ENCODE peak calls at places on chromosomes 1 and 21, in seven cellular contexts. One of them, this sample, is unnamed.

GRCh38 chr21:33789697-33790096 is 125.9 kb downstream of the ATP5PO start:
- DNase-seq in activated CD4-positive, alpha-beta T cell treated with anti-CD3 and anti-CD28 coated beads, Interleukin-2, amount 10 ng/mL, durations not matched to agents 7 days and 5 days: no peak
- DNase-seq in AG04450: no peak
- DNase-seq in activated naive CD4-positive, alpha-beta T cell: no peak
- DNase-seq in PC-3: no peak
- DNase-seq in brain microvascular endothelial cell: no peak
- DNase-seq in NCI-H446: no peak
- DNase-seq in this sample: no peak

GRCh38 chr21:36188081-36188681 is 31.6 kb downstream of the DOP1B start:
- DNase-seq in activated CD4-positive, alpha-beta T cell treated with anti-CD3 and anti-CD28 coated beads, Interleukin-2, amount 10 ng/mL, durations not matched to agents 7 days and 5 days: no peak
- DNase-seq in AG04450: no peak
- DNase-seq in activated naive CD4-positive, alpha-beta T cell: no peak
- DNase-seq in PC-3: peak; percentile 85
- DNase-seq in brain microvascular endothelial cell: no peak
- DNase-seq in NCI-H446: no peak
- DNase-seq in this sample: no peak

GRCh38 chr1:221794079-221794670 is 52.3 kb upstream of the DUSP10 start:
- DNase-seq in activated CD4-positive, alpha-beta T cell treated with anti-CD3 and anti-CD28 coated beads, Interleukin-2, amount 10 ng/mL, durations not matched to agents 7 days and 5 days: no peak
- DNase-seq in AG04450: peak; percentile 23
- DNase-seq in activated naive CD4-positive, alpha-beta T cell: no peak
- DNase-seq in PC-3: no peak
- DNase-seq in brain microvascular endothelial cell: no peak
- DNase-seq in NCI-H446: no peak
- DNase-seq in this sample: peak; percentile 76

GRCh38 chr1:20390589-20391331 is 95.2 kb downstream of the CAMK2N1 start:
- DNase-seq in activated CD4-positive, alpha-beta T cell treated with anti-CD3 and anti-CD28 coated beads, Interleukin-2, amount 10 ng/mL, durations not matched to agents 7 days and 5 days: no peak
- DNase-seq in AG04450: no peak
- DNase-seq in activated naive CD4-positive, alpha-beta T cell: no peak
- DNase-seq in PC-3: peak; percentile 34
- DNase-seq in brain microvascular endothelial cell: no peak
- DNase-seq in NCI-H446: no peak
- DNase-seq in this sample: peak; percentile 25

GRCh38 chr1:2508180-2508579 is 18.2 kb downstream of the PANK4 start:
- DNase-seq in activated CD4-positive, alpha-beta T cell treated with anti-CD3 and anti-CD28 coated beads, Interleukin-2, amount 10 ng/mL, durations not matched to agents 7 days and 5 days: no peak
- DNase-seq in AG04450: no peak
- DNase-seq in activated naive CD4-positive, alpha-beta T cell: no peak
- DNase-seq in PC-3: no peak
- DNase-seq in brain microvascular endothelial cell: no peak
- DNase-seq in NCI-H446: no peak
- DNase-seq in this sample: no peak

GRCh38 chr1:24118410-24119242 is 6.7 kb upstream of the MYOM3 start:
- DNase-seq in activated CD4-positive, alpha-beta T cell treated with anti-CD3 and anti-CD28 coated beads, Interleukin-2, amount 10 ng/mL, durations not matched to agents 7 days and 5 days: no peak
- DNase-seq in AG04450: no peak
- DNase-seq in activated naive CD4-positive, alpha-beta T cell: no peak
- DNase-seq in PC-3: no peak
- DNase-seq in brain microvascular endothelial cell: no peak
- DNase-seq in NCI-H446: no peak
- DNase-seq in this sample: no peak

GRCh38 chr1:175208773-175209492 is 16.4 kb upstream of the KIAA0040 start:
- DNase-seq in activated CD4-positive, alpha-beta T cell treated with anti-CD3 and anti-CD28 coated beads, Interleukin-2, amount 10 ng/mL, durations not matched to agents 7 days and 5 days: peak; percentile 82
- DNase-seq in AG04450: no peak
- DNase-seq in activated naive CD4-positive, alpha-beta T cell: peak; percentile 9
- DNase-seq in PC-3: no peak
- DNase-seq in brain microvascular endothelial cell: no peak
- DNase-seq in NCI-H446: no peak
- DNase-seq in this sample: no peak

GRCh38 chr1:6348511-6349191 is 44.9 kb downstream of the ACOT7 start:
- DNase-seq in activated CD4-positive, alpha-beta T cell treated with anti-CD3 and anti-CD28 coated beads, Interleukin-2, amount 10 ng/mL, durations not matched to agents 7 days and 5 days: peak; percentile 76
- DNase-seq in AG04450: no peak
- DNase-seq in activated naive CD4-positive, alpha-beta T cell: peak; percentile 27
- DNase-seq in PC-3: peak; percentile 86
- DNase-seq in brain microvascular endothelial cell: peak; percentile 52
- DNase-seq in NCI-H446: no peak
- DNase-seq in this sample: peak; percentile 74

GRCh38 chr1:16092097-16092922 is 18.9 kb upstream of the FAM131C start:
- DNase-seq in activated CD4-positive, alpha-beta T cell treated with anti-CD3 and anti-CD28 coated beads, Interleukin-2, amount 10 ng/mL, durations not matched to agents 7 days and 5 days: no peak
- DNase-seq in AG04450: no peak
- DNase-seq in activated naive CD4-positive, alpha-beta T cell: no peak
- DNase-seq in PC-3: no peak
- DNase-seq in brain microvascular endothelial cell: no peak
- DNase-seq in NCI-H446: no peak
- DNase-seq in this sample: no peak

GRCh38 chr1:180234369-180235076 is 4.5 kb downstream of the LHX4 start:
- DNase-seq in activated CD4-positive, alpha-beta T cell treated with anti-CD3 and anti-CD28 coated beads, Interleukin-2, amount 10 ng/mL, durations not matched to agents 7 days and 5 days: no peak
- DNase-seq in AG04450: no peak
- DNase-seq in activated naive CD4-positive, alpha-beta T cell: no peak
- DNase-seq in PC-3: no peak
- DNase-seq in brain microvascular endothelial cell: no peak
- DNase-seq in NCI-H446: no peak
- DNase-seq in this sample: peak; percentile 44

GRCh38 chr1:5415621-5416020 is 576.6 kb downstream of the NPHP4 start:
- DNase-seq in activated CD4-positive, alpha-beta T cell treated with anti-CD3 and anti-CD28 coated beads, Interleukin-2, amount 10 ng/mL, durations not matched to agents 7 days and 5 days: no peak
- DNase-seq in AG04450: no peak
- DNase-seq in activated naive CD4-positive, alpha-beta T cell: no peak
- DNase-seq in PC-3: no peak
- DNase-seq in brain microvascular endothelial cell: no peak
- DNase-seq in NCI-H446: no peak
- DNase-seq in this sample: no peak

GRCh38 chr1:112672009-112672408 is 2.5 kb upstream of the MOV10 start:
- DNase-seq in activated CD4-positive, alpha-beta T cell treated with anti-CD3 and anti-CD28 coated beads, Interleukin-2, amount 10 ng/mL, durations not matched to agents 7 days and 5 days: no peak
- DNase-seq in AG04450: no peak
- DNase-seq in activated naive CD4-positive, alpha-beta T cell: no peak
- DNase-seq in PC-3: no peak
- DNase-seq in brain microvascular endothelial cell: no peak
- DNase-seq in NCI-H446: no peak
- DNase-seq in this sample: no peak

GRCh38 chr1:60277269-60277668 is 203.7 kb upstream of the C1orf87 start:
- DNase-seq in activated CD4-positive, alpha-beta T cell treated with anti-CD3 and anti-CD28 coated beads, Interleukin-2, amount 10 ng/mL, durations not matched to agents 7 days and 5 days: no peak
- DNase-seq in AG04450: no peak
- DNase-seq in activated naive CD4-positive, alpha-beta T cell: no peak
- DNase-seq in PC-3: no peak
- DNase-seq in brain microvascular endothelial cell: no peak
- DNase-seq in NCI-H446: no peak
- DNase-seq in this sample: no peak

GRCh38 chr21:17270234-17270633 is 242.6 kb upstream of the CXADR start:
- DNase-seq in activated CD4-positive, alpha-beta T cell treated with anti-CD3 and anti-CD28 coated beads, Interleukin-2, amount 10 ng/mL, durations not matched to agents 7 days and 5 days: no peak
- DNase-seq in AG04450: peak; percentile 1
- DNase-seq in activated naive CD4-positive, alpha-beta T cell: no peak
- DNase-seq in PC-3: peak; percentile 49
- DNase-seq in brain microvascular endothelial cell: peak; percentile 29
- DNase-seq in NCI-H446: no peak
- DNase-seq in this sample: no peak

GRCh38 chr1:183498342-183498991 is 26.2 kb downstream of the SMG7 start:
- DNase-seq in activated CD4-positive, alpha-beta T cell treated with anti-CD3 and anti-CD28 coated beads, Interleukin-2, amount 10 ng/mL, durations not matched to agents 7 days and 5 days: peak; percentile 30
- DNase-seq in AG04450: no peak
- DNase-seq in activated naive CD4-positive, alpha-beta T cell: no peak
- DNase-seq in PC-3: no peak
- DNase-seq in brain microvascular endothelial cell: no peak
- DNase-seq in NCI-H446: no peak
- DNase-seq in this sample: no peak

GRCh38 chr1:32786856-32787255 is 30.3 kb downstream of the YARS1 start:
- DNase-seq in activated CD4-positive, alpha-beta T cell treated with anti-CD3 and anti-CD28 coated beads, Interleukin-2, amount 10 ng/mL, durations not matched to agents 7 days and 5 days: no peak
- DNase-seq in AG04450: no peak
- DNase-seq in activated naive CD4-positive, alpha-beta T cell: no peak
- DNase-seq in PC-3: peak; percentile 38
- DNase-seq in brain microvascular endothelial cell: no peak
- DNase-seq in NCI-H446: no peak
- DNase-seq in this sample: no peak

GRCh38 chr1:33442141-33442540 is 11.2 kb upstream of the PHC2 start:
- DNase-seq in activated CD4-positive, alpha-beta T cell treated with anti-CD3 and anti-CD28 coated beads, Interleukin-2, amount 10 ng/mL, durations not matched to agents 7 days and 5 days: no peak
- DNase-seq in AG04450: no peak
- DNase-seq in activated naive CD4-positive, alpha-beta T cell: no peak
- DNase-seq in PC-3: peak; percentile 45
- DNase-seq in brain microvascular endothelial cell: no peak
- DNase-seq in NCI-H446: no peak
- DNase-seq in this sample: no peak

GRCh38 chr1:76950306-76950705 is 83.0 kb downstream of the ST6GALNAC5 start:
- DNase-seq in activated CD4-positive, alpha-beta T cell treated with anti-CD3 and anti-CD28 coated beads, Interleukin-2, amount 10 ng/mL, durations not matched to agents 7 days and 5 days: no peak
- DNase-seq in AG04450: no peak
- DNase-seq in activated naive CD4-positive, alpha-beta T cell: no peak
- DNase-seq in PC-3: peak; percentile 43
- DNase-seq in brain microvascular endothelial cell: no peak
- DNase-seq in NCI-H446: no peak
- DNase-seq in this sample: no peak

GRCh38 chr1:232473319-232473718 is 156.6 kb downstream of the SIPA1L2 start:
- DNase-seq in activated CD4-positive, alpha-beta T cell treated with anti-CD3 and anti-CD28 coated beads, Interleukin-2, amount 10 ng/mL, durations not matched to agents 7 days and 5 days: no peak
- DNase-seq in AG04450: no peak
- DNase-seq in activated naive CD4-positive, alpha-beta T cell: no peak
- DNase-seq in PC-3: peak; percentile 33
- DNase-seq in brain microvascular endothelial cell: peak; percentile 48
- DNase-seq in NCI-H446: no peak
- DNase-seq in this sample: no peak

GRCh38 chr1:210413951-210414350 is 85.2 kb downstream of the HHAT start:
- DNase-seq in activated CD4-positive, alpha-beta T cell treated with anti-CD3 and anti-CD28 coated beads, Interleukin-2, amount 10 ng/mL, durations not matched to agents 7 days and 5 days: no peak
- DNase-seq in AG04450: no peak
- DNase-seq in activated naive CD4-positive, alpha-beta T cell: no peak
- DNase-seq in PC-3: no peak
- DNase-seq in brain microvascular endothelial cell: no peak
- DNase-seq in NCI-H446: no peak
- DNase-seq in this sample: no peak

GRCh38 chr1:31977361-31978131 is 36.1 kb upstream of the KHDRBS1 start:
- DNase-seq in activated CD4-positive, alpha-beta T cell treated with anti-CD3 and anti-CD28 coated beads, Interleukin-2, amount 10 ng/mL, durations not matched to agents 7 days and 5 days: no peak
- DNase-seq in AG04450: peak; percentile 20
- DNase-seq in activated naive CD4-positive, alpha-beta T cell: no peak
- DNase-seq in PC-3: peak; percentile 58
- DNase-seq in brain microvascular endothelial cell: peak; percentile 6
- DNase-seq in NCI-H446: no peak
- DNase-seq in this sample: no peak

GRCh38 chr1:165481820-165482532 is 37.0 kb upstream of the RXRG start:
- DNase-seq in activated CD4-positive, alpha-beta T cell treated with anti-CD3 and anti-CD28 coated beads, Interleukin-2, amount 10 ng/mL, durations not matched to agents 7 days and 5 days: no peak
- DNase-seq in AG04450: peak; percentile 51
- DNase-seq in activated naive CD4-positive, alpha-beta T cell: no peak
- DNase-seq in PC-3: peak; percentile 98
- DNase-seq in brain microvascular endothelial cell: peak; percentile 81
- DNase-seq in NCI-H446: no peak
- DNase-seq in this sample: no peak

GRCh38 chr1:53551428-53551995 is 92.3 kb downstream of the DMRTB1 start:
- DNase-seq in activated CD4-positive, alpha-beta T cell treated with anti-CD3 and anti-CD28 coated beads, Interleukin-2, amount 10 ng/mL, durations not matched to agents 7 days and 5 days: no peak
- DNase-seq in AG04450: no peak
- DNase-seq in activated naive CD4-positive, alpha-beta T cell: no peak
- DNase-seq in PC-3: no peak
- DNase-seq in brain microvascular endothelial cell: no peak
- DNase-seq in NCI-H446: no peak
- DNase-seq in this sample: peak; percentile 58

GRCh38 chr1:183841950-183842816 is 37.3 kb downstream of the RGL1 start:
- DNase-seq in activated CD4-positive, alpha-beta T cell treated with anti-CD3 and anti-CD28 coated beads, Interleukin-2, amount 10 ng/mL, durations not matched to agents 7 days and 5 days: peak; percentile 35
- DNase-seq in AG04450: peak; percentile 88
- DNase-seq in activated naive CD4-positive, alpha-beta T cell: no peak
- DNase-seq in PC-3: peak; percentile 76
- DNase-seq in brain microvascular endothelial cell: peak; percentile 95
- DNase-seq in NCI-H446: peak; percentile 25
- DNase-seq in this sample: no peak

GRCh38 chr1:15756143-15757015 is 2.2 kb upstream of the FBLIM1 start:
- DNase-seq in activated CD4-positive, alpha-beta T cell treated with anti-CD3 and anti-CD28 coated beads, Interleukin-2, amount 10 ng/mL, durations not matched to agents 7 days and 5 days: peak; percentile 11
- DNase-seq in AG04450: no peak
- DNase-seq in activated naive CD4-positive, alpha-beta T cell: no peak
- DNase-seq in PC-3: peak; percentile 76
- DNase-seq in brain microvascular endothelial cell: no peak
- DNase-seq in NCI-H446: no peak
- DNase-seq in this sample: no peak

GRCh38 chr1:184755226-184756065 is 788 bp upstream of the EDEM3 start:
- DNase-seq in activated CD4-positive, alpha-beta T cell treated with anti-CD3 and anti-CD28 coated beads, Interleukin-2, amount 10 ng/mL, durations not matched to agents 7 days and 5 days: peak; percentile 24
- DNase-seq in AG04450: peak; percentile 1
- DNase-seq in activated naive CD4-positive, alpha-beta T cell: no peak
- DNase-seq in PC-3: peak; percentile 57
- DNase-seq in brain microvascular endothelial cell: peak; percentile 49
- DNase-seq in NCI-H446: peak; percentile 46
- DNase-seq in this sample: no peak

GRCh38 chr1:200491097-200491496 is 81.3 kb upstream of the ZNF281 start:
- DNase-seq in activated CD4-positive, alpha-beta T cell treated with anti-CD3 and anti-CD28 coated beads, Interleukin-2, amount 10 ng/mL, durations not matched to agents 7 days and 5 days: no peak
- DNase-seq in AG04450: no peak
- DNase-seq in activated naive CD4-positive, alpha-beta T cell: no peak
- DNase-seq in PC-3: no peak
- DNase-seq in brain microvascular endothelial cell: no peak
- DNase-seq in NCI-H446: no peak
- DNase-seq in this sample: no peak

GRCh38 chr21:30146558-30147282 is 19.9 kb downstream of the CLDN17 start:
- DNase-seq in activated CD4-positive, alpha-beta T cell treated with anti-CD3 and anti-CD28 coated beads, Interleukin-2, amount 10 ng/mL, durations not matched to agents 7 days and 5 days: no peak
- DNase-seq in AG04450: no peak
- DNase-seq in activated naive CD4-positive, alpha-beta T cell: no peak
- DNase-seq in PC-3: peak; percentile 79
- DNase-seq in brain microvascular endothelial cell: no peak
- DNase-seq in NCI-H446: no peak
- DNase-seq in this sample: no peak

GRCh38 chr1:235270625-235271024 is 57.4 kb downstream of the ARID4B start:
- DNase-seq in activated CD4-positive, alpha-beta T cell treated with anti-CD3 and anti-CD28 coated beads, Interleukin-2, amount 10 ng/mL, durations not matched to agents 7 days and 5 days: no peak
- DNase-seq in AG04450: no peak
- DNase-seq in activated naive CD4-positive, alpha-beta T cell: no peak
- DNase-seq in PC-3: no peak
- DNase-seq in brain microvascular endothelial cell: no peak
- DNase-seq in NCI-H446: no peak
- DNase-seq in this sample: no peak

This sample was measured in natural killer cell treated with Interleukin-12 subunit alpha and Interleukin-12 subunit beta and Interleukin-15 and Interleukin-18, amount 100 ng/mL, for 72 hours.